ENCODE peak calls at places on chromosomes 16 and 17, in seven cellular contexts. L is fibroblast of lung, U is OCI-LY7, I is stomach, C is right atrium auricular region, D is PC-3, R is A549. E is an unnamed sample.

GRCh38 chr17:35973333-35974260 is 7.7 kb downstream of the CCL16 start:
- DNase-seq in L (no peak), U (no peak), I (no peak), C (peak; percentile 67), D (peak; percentile 46), R (no peak), E (peak; percentile 87)

GRCh38 chr16:1291576-1291974 is 17.9 kb upstream of the UBE2I start:
- DNase-seq in L (no peak), U (no peak), I (no peak), C (no peak), D (no peak), R (no peak), E (no peak)

GRCh38 chr16:66475232-66475631 is 48.1 kb downstream of the BEAN1 start:
- DNase-seq in L (no peak), U (no peak), I (no peak), C (no peak), D (no peak), R (no peak), E (no peak)

GRCh38 chr17:67239597-67239996 is 5.4 kb downstream of the HELZ start:
- DNase-seq in L (peak; percentile 49), U (no peak), I (no peak), C (no peak), D (no peak), R (no peak), E (no peak)

GRCh38 chr17:64406321-64407200 is 15.9 kb upstream of the PECAM1 start:
- DNase-seq in L (peak; percentile 44), U (peak; percentile 88), I (no peak), C (no peak), D (peak; percentile 54), R (no peak), E (no peak)

GRCh38 chr16:28011223-28011622 is 52.3 kb downstream of the GSG1L start:
- DNase-seq in L (no peak), U (no peak), I (no peak), C (no peak), D (no peak), R (no peak), E (no peak)

GRCh38 chr17:63573634-63574033 is 23.4 kb downstream of the DCAF7 start:
- DNase-seq in L (no peak), U (no peak), I (no peak), C (no peak), D (peak; percentile 37), R (peak; percentile 54), E (no peak)

GRCh38 chr17:36705651-36706436 is 104.5 kb downstream of the MRM1 start:
- DNase-seq in L (peak; percentile 4), U (peak; percentile 40), I (peak; percentile 46), C (no peak), D (peak; percentile 44), R (peak; percentile 89), E (peak; percentile 26)

GRCh38 chr17:28478940-28479615 is 5.6 kb downstream of the SLC13A2 start:
- DNase-seq in L (peak; percentile 26), U (no peak), I (no peak), C (no peak), D (peak; percentile 4), R (no peak), E (no peak)

GRCh38 chr17:17877548-17878358 is 41.0 kb upstream of the SREBF1 start:
- DNase-seq in L (peak; percentile 97), U (no peak), I (peak; percentile 89), C (peak; percentile 86), D (no peak), R (no peak), E (no peak)

GRCh38 chr16:87939562-87940423 is 3.5 kb upstream of the CA5A start:
- DNase-seq in L (no peak), U (no peak), I (no peak), C (no peak), D (no peak), R (no peak), E (no peak)

GRCh38 chr16:53945996-53946395 is 242.0 kb downstream of the FTO start:
- DNase-seq in L (peak; percentile 71), U (peak; percentile 10), I (no peak), C (no peak), D (peak; percentile 55), R (peak; percentile 6), E (peak; percentile 40)
- TF ChIP-seq CTCF in L (peak; percentile 80), U (peak; percentile 77), I (peak; percentile 82), C (peak; percentile 40), D (peak; percentile 84), R (peak; percentile 58), E (peak; percentile 92)

GRCh38 chr17:80029235-80029974 is 6.3 kb downstream of the TBC1D16 start:
- DNase-seq in L (peak; percentile 95), U (no peak), I (peak; percentile 77), C (peak; percentile 95), D (peak; percentile 96), R (no peak), E (no peak)

GRCh38 chr17:80027043-80027435 is 8.6 kb downstream of the TBC1D16 start:
- DNase-seq in L (no peak), U (no peak), I (no peak), C (no peak), D (no peak), R (no peak), E (no peak)

GRCh38 chr17:80026359-80027042 is 9.2 kb downstream of the TBC1D16 start:
- DNase-seq in L (no peak), U (no peak), I (peak; percentile 67), C (no peak), D (no peak), R (no peak), E (no peak)

GRCh38 chr17:80025796-80026195 is 9.9 kb downstream of the TBC1D16 start:
- DNase-seq in L (peak; percentile 53), U (no peak), I (no peak), C (no peak), D (no peak), R (no peak), E (no peak)

GRCh38 chr17:80028030-80028429 is 7.6 kb downstream of the TBC1D16 start:
- DNase-seq in L (no peak), U (no peak), I (no peak), C (no peak), D (no peak), R (no peak), E (no peak)
- H3K4me1 ChIP-seq in L (peaks cover 12% of the 10 kb centered on the region), U (no peaks in the 10 kb centered on the region), I (peaks cover 60% of the 10 kb centered on the region), C (no peaks in the 10 kb centered on the region), D (peaks cover 36% of the 10 kb centered on the region), R (peaks cover 14% of the 10 kb centered on the region), E (no peaks in the 10 kb centered on the region)

DNA sequence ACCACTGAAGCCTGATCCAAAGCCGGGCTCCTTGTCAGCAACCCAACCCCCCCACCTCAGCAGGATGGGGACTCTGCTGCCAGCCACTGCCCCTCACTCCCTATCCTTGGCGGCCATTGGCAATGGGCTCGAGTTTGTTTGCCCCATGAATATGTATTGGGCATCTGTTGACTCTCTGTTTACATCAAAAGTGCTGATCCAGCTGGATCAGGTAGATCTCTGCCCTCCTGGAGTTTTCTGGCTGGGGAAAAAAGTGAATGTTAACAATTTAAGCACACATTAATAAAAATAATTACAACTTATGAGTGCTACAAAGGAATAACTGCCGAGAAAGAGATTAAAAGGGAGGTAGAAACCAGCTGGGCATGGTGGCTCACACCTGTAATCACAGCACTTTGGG is 62.5 kb downstream of the ATP2C2 start:
- DNase-seq in L (no peak), U (no peak), I (no peak), C (no peak), D (no peak), R (no peak), E (no peak)
- TF ChIP-seq CTCF in L (no peak), U (no peak), I (no peak), C (no peak), D (no peak), R (no peak), E (no peak)

GRCh38 chr17:7026471-7027115 is 3.7 kb downstream of the BCL6B start:
- DNase-seq in L (no peak), U (no peak), I (no peak), C (no peak), D (no peak), R (no peak), E (no peak)
- H3K4me1 ChIP-seq in L (peaks cover 2% of the 10 kb centered on the region), U (peaks cover 8% of the 10 kb centered on the region), I (peaks cover 25% of the 10 kb centered on the region), C (no peaks in the 10 kb centered on the region), D (peaks cover 3% of the 10 kb centered on the region), R (peaks cover 2% of the 10 kb centered on the region), E (no peaks in the 10 kb centered on the region)

DNA sequence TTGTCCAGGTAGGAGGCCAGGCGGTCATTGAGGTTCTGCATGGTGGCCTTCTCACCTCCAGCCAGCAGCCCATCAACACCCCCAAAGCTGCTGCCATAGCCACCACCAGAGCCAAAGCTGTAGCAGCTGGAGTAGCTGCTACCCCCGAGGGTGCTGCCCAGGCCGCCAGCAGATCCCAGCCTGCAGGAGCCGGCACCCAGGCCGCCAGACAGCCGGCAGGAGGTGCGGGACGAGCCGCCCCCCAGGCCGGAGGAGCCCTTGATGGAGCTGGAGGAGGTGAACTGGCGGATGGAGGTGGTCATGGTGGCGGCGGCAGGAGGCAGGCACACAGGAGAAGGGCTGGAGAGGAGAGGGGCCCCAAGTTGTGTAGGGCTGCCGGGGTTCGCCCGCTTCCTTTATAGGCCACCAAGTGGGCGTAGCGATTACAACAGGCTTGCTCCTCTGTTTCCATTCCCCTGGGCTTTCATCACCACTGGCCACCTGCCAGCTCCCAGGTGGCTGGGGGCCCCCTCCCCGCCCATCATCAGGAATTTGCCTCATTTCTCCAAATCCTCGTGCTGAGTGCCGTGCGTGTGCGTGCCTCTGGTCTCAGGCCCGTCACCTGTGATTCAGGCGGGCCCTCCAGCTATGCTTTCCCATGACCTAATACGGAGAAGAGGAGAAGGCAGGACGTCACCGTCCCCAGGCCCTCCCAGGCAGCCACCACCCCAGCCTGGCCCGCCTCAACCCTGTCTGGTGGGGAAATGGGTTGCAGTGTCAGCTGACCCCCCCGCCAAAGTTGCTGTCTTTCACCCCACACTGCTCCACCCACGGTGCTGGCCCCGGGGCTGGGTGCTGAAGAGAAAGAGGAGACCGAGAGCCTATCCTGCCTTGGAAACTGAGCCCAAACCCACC is at the start of gene KRT17:
- DNase-seq in L (no peak), U (no peak), I (no peak), C (no peak), D (peak; percentile 46), R (no peak), E (peak; percentile 100)
- TF ChIP-seq CTCF in L (no peak), U (no peak), I (no peak), C (no peak), D (no peak), R (no peak), E (peak; percentile 21)

GRCh38 chr16:68290455-68290854 is 20.3 kb downstream of the SLC7A6OS start:
- DNase-seq in L (no peak), U (no peak), I (no peak), C (no peak), D (no peak), R (no peak), E (no peak)

GRCh38 chr16:68292425-68292824 is 18.3 kb downstream of the SLC7A6OS start:
- DNase-seq in L (no peak), U (no peak), I (no peak), C (no peak), D (no peak), R (no peak), E (no peak)

GRCh38 chr16:68289202-68289601 is 21.5 kb downstream of the SLC7A6OS start:
- DNase-seq in L (no peak), U (no peak), I (no peak), C (no peak), D (no peak), R (no peak), E (no peak)

GRCh38 chr16:68289621-68290329 is 21.0 kb downstream of the SLC7A6OS start:
- DNase-seq in L (no peak), U (peak; percentile 80), I (no peak), C (no peak), D (no peak), R (no peak), E (no peak)

GRCh38 chr16:68291227-68291626 is 19.5 kb downstream of the SLC7A6OS start:
- DNase-seq in L (no peak), U (no peak), I (no peak), C (no peak), D (no peak), R (no peak), E (no peak)
- H3K4me1 ChIP-seq in L (peaks cover 10% of the 10 kb centered on the region), U (peaks cover 59% of the 10 kb centered on the region), I (peaks cover 6% of the 10 kb centered on the region), C (no peaks in the 10 kb centered on the region), D (peaks cover 20% of the 10 kb centered on the region), R (peaks cover 15% of the 10 kb centered on the region), E (peaks cover 3% of the 10 kb centered on the region)

E was measured in foreskin keratinocyte.